ENCODE peak calls at places on chromosome 2, in nine cellular contexts. C is NT2/D1; P is H7; S is activated CD4-positive, alpha-beta T cell treated with anti-CD3 and anti-CD28 coated beads, Interleukin-2, amount 50 U/mL, for 1 hour; R is kidney glomerular epithelial cell; O is epithelial cell of esophagus; J is NB4; V is activated naive CD4-positive, alpha-beta T cell treated with anti-CD3 and anti-CD28 coated beads for 36 hours; F is AML-193. L is an unnamed sample.

GRCh38 chr2:114464961-114465706 is 22.7 kb downstream of the DPP10 start:
- DNase-seq in C (no peak), P (no peak), S (no peak), R (no peak), O (no peak), J (no peak), V (no peak), F (no peak), L (no peak)

GRCh38 chr2:39419282-39420223 is 17.5 kb downstream of the MAP4K3 start:
- DNase-seq in C (no peak), P (no peak), S (no peak), R (no peak), O (no peak), J (no peak), V (no peak), F (no peak), L (no peak)

GRCh38 chr2:49490710-49491109 is 336.4 kb upstream of the FSHR start:
- DNase-seq in C (peak), P (peak), S (no peak), R (no peak), O (peak), J (peak), V (peak), F (peak), L (peak)

GRCh38 chr2:205011031-205011430 is 465.8 kb downstream of the PARD3B start:
- DNase-seq in C (no peak), P (no peak), S (no peak), R (no peak), O (no peak), J (no peak), V (no peak), F (no peak), L (no peak)

GRCh38 chr2:118095610-118096009 is 7.3 kb downstream of the INSIG2 start:
- DNase-seq in C (no peak), P (no peak), S (no peak), R (no peak), O (peak), J (peak), V (no peak), F (no peak), L (no peak)

GRCh38 chr2:851078-851477 is 99.6 kb upstream of the SNTG2 start:
- DNase-seq in C (no peak), P (peak), S (no peak), R (no peak), O (no peak), J (no peak), V (no peak), F (no peak), L (no peak)

GRCh38 chr2:223901854-223902253 is 43.3 kb downstream of the WDFY1 start:
- DNase-seq in C (no peak), P (no peak), S (no peak), R (peak), O (no peak), J (no peak), V (no peak), F (no peak), L (peak)

GRCh38 chr2:216621292-216621691 is 11.9 kb upstream of the IGFBP2 start:
- DNase-seq in C (no peak), P (no peak), S (no peak), R (no peak), O (no peak), J (no peak), V (no peak), F (no peak), L (no peak)

GRCh38 chr2:222968550-222969155 is 83.3 kb upstream of the KCNE4 start:
- DNase-seq in C (no peak), P (no peak), S (no peak), R (no peak), O (no peak), J (no peak), V (no peak), F (no peak), L (no peak)

GRCh38 chr2:157182834-157183396 is 74.6 kb upstream of the GALNT5 start:
- DNase-seq in C (no peak), P (no peak), S (no peak), R (peak), O (peak), J (peak), V (no peak), F (peak), L (peak)

GRCh38 chr2:134839649-134840048 is 1.2 kb downstream of the ACMSD start:
- DNase-seq in C (no peak), P (no peak), S (no peak), R (peak), O (no peak), J (no peak), V (no peak), F (no peak), L (peak)

GRCh38 chr2:162090109-162090508 is 16.1 kb upstream of the DPP4 start:
- DNase-seq in C (no peak), P (no peak), S (no peak), R (peak), O (peak), J (no peak), V (no peak), F (no peak), L (peak)

L was measured in renal cortical epithelial cell.